ENCODE peak calls at places on chromosomes 7 and 10, in seven cellular contexts. K, U, I, X, H, W and Y are unnamed samples.

GRCh38 chr10:33336606-33337334 is 2.3 kb upstream of the NRP1 start:
- DNase-seq in K (no peak), U (peak), I (no peak), X (no peak), H (peak), W (no peak), Y (peak)

GRCh38 chr7:50826371-50827172 is 43.9 kb upstream of the GRB10 start:
- DNase-seq in K (peak), U (no peak), I (peak), X (no peak), H (no peak), W (no peak), Y (no peak)

GRCh38 chr10:97210576-97210975 is 24.8 kb upstream of the SLIT1 start:
- DNase-seq in K (peak), U (peak), I (peak), X (peak), H (peak), W (peak), Y (peak)

GRCh38 chr7:20749896-20750295 is 36.8 kb downstream of the SP8 start:
- DNase-seq in K (peak), U (no peak), I (no peak), X (no peak), H (no peak), W (no peak), Y (no peak)

GRCh38 chr10:52818019-52818418 is 45.4 kb upstream of the MBL2 start:
- DNase-seq in K (peak), U (no peak), I (peak), X (peak), H (peak), W (no peak), Y (peak)

GRCh38 chr7:74185016-74185415 is 10.9 kb downstream of the EIF4H start:
- DNase-seq in K (no peak), U (no peak), I (no peak), X (no peak), H (no peak), W (no peak), Y (no peak)

GRCh38 chr10:21722209-21722608 is 188.2 kb downstream of the MLLT10 start:
- DNase-seq in K (no peak), U (no peak), I (no peak), X (no peak), H (no peak), W (no peak), Y (no peak)

GRCh38 chr7:97373743-97374142 is 256.2 kb downstream of the SDHAF3 start:
- DNase-seq in K (no peak), U (no peak), I (no peak), X (no peak), H (no peak), W (no peak), Y (no peak)

GRCh38 chr10:132266594-132267161 is 41.1 kb downstream of the STK32C start:
- DNase-seq in K (no peak), U (no peak), I (no peak), X (no peak), H (no peak), W (no peak), Y (no peak)

GRCh38 chr7:113144839-113145238 is 26.5 kb upstream of the SMIM30 start:
- DNase-seq in K (no peak), U (no peak), I (no peak), X (no peak), H (no peak), W (no peak), Y (no peak)

GRCh38 chr7:47672966-47673365 is 91.1 kb upstream of the TNS3 start:
- DNase-seq in K (peak), U (no peak), I (no peak), X (no peak), H (no peak), W (no peak), Y (no peak)

GRCh38 chr10:79088176-79088575 is 19.4 kb downstream of the ZMIZ1 start:
- DNase-seq in K (peak), U (no peak), I (no peak), X (no peak), H (no peak), W (no peak), Y (no peak)

GRCh38 chr10:15738237-15738928 is 18.7 kb upstream of the ITGA8 start:
- DNase-seq in K (no peak), U (no peak), I (peak), X (no peak), H (no peak), W (no peak), Y (no peak)

GRCh38 chr7:26417911-26418413 is 126.3 kb downstream of the SNX10 start:
- DNase-seq in K (no peak), U (no peak), I (no peak), X (no peak), H (no peak), W (no peak), Y (no peak)

GRCh38 chr10:44937201-44938005 is 22.2 kb upstream of the RASSF4 start:
- DNase-seq in K (no peak), U (no peak), I (no peak), X (no peak), H (no peak), W (no peak), Y (no peak)

GRCh38 chr7:80387634-80388033 is 124.2 kb downstream of the GNAT3 start:
- DNase-seq in K (peak), U (no peak), I (no peak), X (no peak), H (no peak), W (no peak), Y (no peak)

GRCh38 chr7:46569117-46569433 is 648.0 kb upstream of the IGFBP3 start:
- DNase-seq in K (peak), U (no peak), I (no peak), X (peak), H (peak), W (no peak), Y (no peak)

GRCh38 chr10:43315096-43315495 is 48.2 kb upstream of the RASGEF1A start:
- DNase-seq in K (no peak), U (no peak), I (no peak), X (no peak), H (no peak), W (no peak), Y (no peak)

GRCh38 chr7:7883394-7883793 is 85.2 kb upstream of the GLCCI1 start:
- DNase-seq in K (no peak), U (no peak), I (no peak), X (no peak), H (no peak), W (no peak), Y (no peak)

GRCh38 chr7:151410405-151411390 is 860 bp upstream of the WDR86 start:
- DNase-seq in K (no peak), U (peak), I (no peak), X (peak), H (peak), W (no peak), Y (peak)

GRCh38 chr7:1512781-1513656 is 8.8 kb upstream of the INTS1 start:
- DNase-seq in K (peak), U (no peak), I (no peak), X (peak), H (no peak), W (peak), Y (no peak)

GRCh38 chr7:124032369-124033092 is at the start of gene TMEM229A:
- DNase-seq in K (peak), U (peak), I (no peak), X (peak), H (peak), W (no peak), Y (peak)

GRCh38 chr7:84663224-84663623 is 468.6 kb upstream of the SEMA3A start:
- DNase-seq in K (peak), U (no peak), I (no peak), X (no peak), H (no peak), W (no peak), Y (no peak)

GRCh38 chr7:79714081-79714480 is 260.6 kb upstream of the MAGI2 start:
- DNase-seq in K (no peak), U (no peak), I (no peak), X (no peak), H (no peak), W (no peak), Y (no peak)

GRCh38 chr7:151346180-151346769 is 4.7 kb downstream of the NUB1 start:
- DNase-seq in K (no peak), U (no peak), I (no peak), X (no peak), H (no peak), W (no peak), Y (no peak)

GRCh38 chr10:101573885-101574284 is 14.2 kb downstream of the POLL start:
- DNase-seq in K (no peak), U (no peak), I (no peak), X (peak), H (no peak), W (no peak), Y (no peak)

GRCh38 chr10:71396714-71397339 is at the start of gene CDH23:
- DNase-seq in K (no peak), U (no peak), I (no peak), X (peak), H (peak), W (no peak), Y (peak)

GRCh38 chr7:34452363-34452762 is 205.7 kb upstream of the NPSR1 start:
- DNase-seq in K (no peak), U (no peak), I (no peak), X (no peak), H (no peak), W (no peak), Y (no peak)

GRCh38 chr10:127344346-127344745 is 148.0 kb upstream of the INSYN2A start:
- DNase-seq in K (no peak), U (no peak), I (no peak), X (no peak), H (no peak), W (no peak), Y (no peak)

GRCh38 chr7:112134039-112134438 is 72.2 kb downstream of the DOCK4 start:
- DNase-seq in K (no peak), U (no peak), I (no peak), X (peak), H (no peak), W (no peak), Y (no peak)
- TF ChIP-seq CTCF in K (no peak), U (no peak), I (no peak), X (peak), H (no peak), W (no peak), Y (no peak)

GRCh38 chr7:3762146-3762831 is 461.2 kb downstream of the SDK1 start:
- DNase-seq in K (no peak), U (no peak), I (no peak), X (no peak), H (no peak), W (no peak), Y (no peak)
- TF ChIP-seq CTCF in K (no peak), U (no peak), I (no peak), X (no peak), H (no peak), W (no peak), Y (no peak)

GRCh38 chr7:127107601-127108007 is 145.1 kb downstream of the GRM8 start:
- DNase-seq in K (peak), U (peak), I (peak), X (peak), H (peak), W (no peak), Y (peak)
- TF ChIP-seq CTCF in K (peak), U (peak), I (peak), X (peak), H (peak), W (peak), Y (peak)

GRCh38 chr7:149797771-149798170 is 24.4 kb upstream of the ZNF467 start:
- DNase-seq in K (no peak), U (no peak), I (no peak), X (no peak), H (no peak), W (no peak), Y (no peak)

GRCh38 chr7:149801002-149801566 is 27.7 kb upstream of the ZNF467 start:
- DNase-seq in K (no peak), U (no peak), I (no peak), X (no peak), H (no peak), W (no peak), Y (no peak)

GRCh38 chr7:149800169-149800555 is 26.8 kb upstream of the ZNF467 start:
- DNase-seq in K (no peak), U (no peak), I (no peak), X (no peak), H (no peak), W (no peak), Y (no peak)

GRCh38 chr7:149801816-149802215 is 28.4 kb upstream of the ZNF467 start:
- DNase-seq in K (no peak), U (no peak), I (no peak), X (no peak), H (no peak), W (no peak), Y (no peak)

GRCh38 chr7:149799397-149800168 is 26.2 kb upstream of the ZNF467 start:
- DNase-seq in K (no peak), U (peak), I (no peak), X (peak), H (peak), W (peak), Y (peak)
- TF ChIP-seq CTCF in K (peak), U (peak), I (peak), X (peak), H (peak), W (peak), Y (peak)